ENCODE peak calls at places on chromosomes 16 and 17, in nine cellular contexts. One of them, this sample, is unnamed.

GRCh38 chr17:82930924-82931695 is 91.3 kb upstream of the ZNF750 start:
- DNase-seq in right lobe of liver: peak; percentile 44
- DNase-seq in bronchial epithelial cell: no peak
- DNase-seq in neural progenitor cell: no peak
- DNase-seq in gastrocnemius medialis: no peak
- DNase-seq in A673: no peak
- DNase-seq in A549: no peak
- DNase-seq in fibroblast of lung: no peak
- DNase-seq in activated CD8-positive, alpha-beta T cell treated with anti-CD3 and anti-CD28 coated beads for 36 hours: no peak
- DNase-seq in this sample: no peak

GRCh38 chr17:2282297-2282873 is 21.2 kb downstream of the SMG6 start:
- DNase-seq in right lobe of liver: no peak
- DNase-seq in activated CD8-positive, alpha-beta T cell treated with anti-CD3 and anti-CD28 coated beads for 36 hours: no peak
- DNase-seq in A673: peak; percentile 86
- DNase-seq in gastrocnemius medialis: no peak
- DNase-seq in neural progenitor cell: peak; percentile 63
- DNase-seq in A549: peak; percentile 78
- DNase-seq in bronchial epithelial cell: peak; percentile 67
- DNase-seq in fibroblast of lung: peak; percentile 68
- DNase-seq in this sample: no peak

GRCh38 chr17:63445065-63445464 is 1.0 kb downstream of the CYB561 start:
- DNase-seq in gastrocnemius medialis: no peak
- DNase-seq in fibroblast of lung: no peak
- DNase-seq in bronchial epithelial cell: no peak
- DNase-seq in activated CD8-positive, alpha-beta T cell treated with anti-CD3 and anti-CD28 coated beads for 36 hours: no peak
- DNase-seq in neural progenitor cell: no peak
- DNase-seq in right lobe of liver: no peak
- DNase-seq in A673: no peak
- DNase-seq in A549: no peak
- DNase-seq in this sample: no peak

GRCh38 chr17:56185491-56185890 is 32.2 kb downstream of the ANKFN1 start:
- DNase-seq in right lobe of liver: no peak
- DNase-seq in gastrocnemius medialis: no peak
- DNase-seq in bronchial epithelial cell: no peak
- DNase-seq in A673: no peak
- DNase-seq in activated CD8-positive, alpha-beta T cell treated with anti-CD3 and anti-CD28 coated beads for 36 hours: no peak
- DNase-seq in A549: no peak
- DNase-seq in neural progenitor cell: no peak
- DNase-seq in fibroblast of lung: peak; percentile 80
- DNase-seq in this sample: no peak

GRCh38 chr16:22388101-22388644 is 13.8 kb upstream of the CDR2 start:
- DNase-seq in A549: no peak
- DNase-seq in A673: no peak
- DNase-seq in bronchial epithelial cell: no peak
- DNase-seq in right lobe of liver: no peak
- DNase-seq in fibroblast of lung: no peak
- DNase-seq in gastrocnemius medialis: no peak
- DNase-seq in neural progenitor cell: no peak
- DNase-seq in activated CD8-positive, alpha-beta T cell treated with anti-CD3 and anti-CD28 coated beads for 36 hours: no peak
- DNase-seq in this sample: no peak

GRCh38 chr17:75250009-75250471 is 11.4 kb downstream of the GGA3 start:
- DNase-seq in bronchial epithelial cell: peak; percentile 32
- DNase-seq in activated CD8-positive, alpha-beta T cell treated with anti-CD3 and anti-CD28 coated beads for 36 hours: peak; percentile 92
- DNase-seq in fibroblast of lung: peak; percentile 42
- DNase-seq in right lobe of liver: no peak
- DNase-seq in neural progenitor cell: no peak
- DNase-seq in A673: peak; percentile 52
- DNase-seq in gastrocnemius medialis: no peak
- DNase-seq in A549: no peak
- DNase-seq in this sample: peak; percentile 37

GRCh38 chr16:85594621-85595298 is 18.4 kb upstream of the GSE1 start:
- DNase-seq in neural progenitor cell: no peak
- DNase-seq in right lobe of liver: no peak
- DNase-seq in bronchial epithelial cell: no peak
- DNase-seq in A673: no peak
- DNase-seq in fibroblast of lung: no peak
- DNase-seq in A549: no peak
- DNase-seq in activated CD8-positive, alpha-beta T cell treated with anti-CD3 and anti-CD28 coated beads for 36 hours: no peak
- DNase-seq in gastrocnemius medialis: no peak
- DNase-seq in this sample: no peak

GRCh38 chr16:88999457-89000206 is 22.6 kb upstream of the CBFA2T3 start:
- DNase-seq in neural progenitor cell: no peak
- DNase-seq in A549: no peak
- DNase-seq in bronchial epithelial cell: peak; percentile 11
- DNase-seq in activated CD8-positive, alpha-beta T cell treated with anti-CD3 and anti-CD28 coated beads for 36 hours: peak; percentile 75
- DNase-seq in A673: no peak
- DNase-seq in right lobe of liver: no peak
- DNase-seq in gastrocnemius medialis: no peak
- DNase-seq in fibroblast of lung: no peak
- DNase-seq in this sample: no peak

GRCh38 chr17:81406117-81406953 is 11.1 kb downstream of the BAHCC1 start:
- DNase-seq in activated CD8-positive, alpha-beta T cell treated with anti-CD3 and anti-CD28 coated beads for 36 hours: no peak
- DNase-seq in A549: no peak
- DNase-seq in fibroblast of lung: no peak
- DNase-seq in bronchial epithelial cell: no peak
- DNase-seq in A673: peak; percentile 68
- DNase-seq in gastrocnemius medialis: no peak
- DNase-seq in right lobe of liver: no peak
- DNase-seq in neural progenitor cell: no peak
- DNase-seq in this sample: no peak

GRCh38 chr17:29293890-29294579 is at the start of gene NUFIP2:
- DNase-seq in fibroblast of lung: peak; percentile 97
- DNase-seq in neural progenitor cell: peak; percentile 99
- DNase-seq in activated CD8-positive, alpha-beta T cell treated with anti-CD3 and anti-CD28 coated beads for 36 hours: peak; percentile 99
- DNase-seq in A673: peak; percentile 99
- DNase-seq in gastrocnemius medialis: peak; percentile 99
- DNase-seq in A549: peak; percentile 100
- DNase-seq in right lobe of liver: peak; percentile 99
- DNase-seq in bronchial epithelial cell: peak; percentile 95
- DNase-seq in this sample: peak; percentile 97

GRCh38 chr16:88541109-88541508 is 29.1 kb upstream of the ZC3H18 start:
- DNase-seq in neural progenitor cell: no peak
- DNase-seq in fibroblast of lung: no peak
- DNase-seq in bronchial epithelial cell: no peak
- DNase-seq in A673: no peak
- DNase-seq in A549: no peak
- DNase-seq in gastrocnemius medialis: no peak
- DNase-seq in right lobe of liver: no peak
- DNase-seq in activated CD8-positive, alpha-beta T cell treated with anti-CD3 and anti-CD28 coated beads for 36 hours: no peak
- DNase-seq in this sample: no peak

DNA sequence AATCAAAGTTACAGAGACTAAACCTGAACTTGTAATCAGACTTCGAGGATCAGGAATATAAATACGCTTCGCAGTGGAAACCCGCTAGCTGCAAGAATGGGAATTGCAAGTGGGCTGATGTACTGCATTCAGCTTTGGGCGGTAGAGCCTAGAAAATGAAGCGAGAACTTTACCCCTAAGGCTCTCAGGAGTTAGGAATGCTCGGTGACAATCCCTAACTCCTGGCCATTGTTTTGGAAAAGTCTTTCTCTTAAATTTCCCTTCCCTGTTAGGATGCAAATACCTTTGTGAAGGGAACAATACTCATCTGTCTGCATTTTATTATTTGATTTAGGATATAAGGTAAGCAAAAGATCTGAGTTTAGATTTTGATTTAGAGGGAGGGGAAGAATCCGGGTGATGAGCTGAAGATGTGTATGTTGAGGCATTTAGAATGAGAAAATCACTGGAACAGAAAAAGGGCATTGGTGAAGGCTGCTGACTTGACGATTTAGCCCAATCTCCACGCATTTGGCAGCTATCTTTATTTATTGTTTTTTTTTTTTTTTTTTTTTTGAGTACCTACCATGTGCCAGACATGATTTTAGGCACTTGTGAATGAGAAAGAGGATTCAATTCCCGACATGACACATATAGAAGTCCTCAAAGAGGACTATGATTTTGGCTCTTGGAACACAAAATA is 2.2 kb upstream of the TOX3 start:
- DNase-seq in gastrocnemius medialis: no peak
- DNase-seq in activated CD8-positive, alpha-beta T cell treated with anti-CD3 and anti-CD28 coated beads for 36 hours: no peak
- DNase-seq in bronchial epithelial cell: no peak
- DNase-seq in right lobe of liver: no peak
- DNase-seq in neural progenitor cell: peak; percentile 75
- DNase-seq in fibroblast of lung: no peak
- DNase-seq in A673: peak; percentile 34
- DNase-seq in A549: peak; percentile 21
- DNase-seq in this sample: no peak
- TF ChIP-seq CTCF in gastrocnemius medialis: no peak
- TF ChIP-seq CTCF in activated CD8-positive, alpha-beta T cell treated with anti-CD3 and anti-CD28 coated beads for 36 hours: no peak
- TF ChIP-seq CTCF in bronchial epithelial cell: no peak
- TF ChIP-seq CTCF in right lobe of liver: no peak
- TF ChIP-seq CTCF in neural progenitor cell: peak; percentile 63
- TF ChIP-seq CTCF in fibroblast of lung: no peak
- TF ChIP-seq CTCF in A673: peak; percentile 39
- TF ChIP-seq CTCF in A549: no peak
- TF ChIP-seq CTCF in this sample: no peak

DNA sequence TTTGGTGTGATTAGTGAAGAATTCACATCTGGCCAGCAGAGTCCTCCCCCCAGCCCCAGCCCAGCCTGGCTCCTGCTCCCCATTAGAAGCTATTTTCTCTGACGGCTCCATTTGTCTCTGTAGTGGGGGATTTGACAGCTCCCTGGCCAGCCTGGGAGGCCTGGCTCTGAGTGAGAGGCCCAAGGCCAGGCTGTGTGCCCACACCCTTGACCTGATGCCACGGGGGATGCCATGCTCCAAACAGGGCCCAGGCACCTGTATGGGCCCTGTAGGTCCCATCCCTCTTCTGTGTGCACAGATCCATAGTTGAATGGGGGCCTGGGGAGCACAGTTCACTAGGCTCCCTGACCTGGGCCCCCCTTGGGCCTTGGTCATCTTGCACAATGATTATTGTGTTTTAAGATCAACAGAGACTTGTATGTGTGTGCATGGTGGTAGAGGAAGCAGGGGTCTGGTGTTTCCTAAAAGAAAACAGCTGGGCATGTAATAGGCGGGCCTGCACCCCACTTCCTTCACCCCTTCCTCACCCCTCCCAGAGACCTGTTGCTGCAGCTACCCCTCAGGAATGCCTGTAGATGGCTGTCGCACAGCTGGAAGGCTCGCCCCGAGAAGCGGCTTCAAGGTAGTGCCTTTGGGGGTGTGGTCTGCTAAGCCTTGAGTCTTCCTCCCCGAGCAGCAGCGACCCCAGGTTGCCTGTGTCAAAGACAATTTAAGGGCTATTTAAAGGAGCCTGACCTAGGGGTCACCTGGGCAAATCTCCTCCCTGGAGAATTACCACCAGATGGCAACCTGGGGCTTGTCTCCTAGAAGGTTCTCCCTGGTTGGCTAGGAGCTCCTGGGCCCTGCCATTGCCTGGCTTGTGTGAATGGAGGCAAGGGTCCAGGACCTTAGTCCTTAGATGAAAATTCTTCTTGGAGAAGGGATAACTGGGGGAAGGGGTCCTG is 51.0 kb upstream of the TAC4 start:
- DNase-seq in fibroblast of lung: no peak
- DNase-seq in right lobe of liver: no peak
- DNase-seq in gastrocnemius medialis: no peak
- DNase-seq in A549: peak; percentile 68
- DNase-seq in bronchial epithelial cell: peak; percentile 11
- DNase-seq in activated CD8-positive, alpha-beta T cell treated with anti-CD3 and anti-CD28 coated beads for 36 hours: peak; percentile 16
- DNase-seq in neural progenitor cell: peak; percentile 68
- DNase-seq in A673: no peak
- DNase-seq in this sample: peak; percentile 50
- TF ChIP-seq CTCF in fibroblast of lung: no peak
- TF ChIP-seq CTCF in right lobe of liver: no peak
- TF ChIP-seq CTCF in gastrocnemius medialis: no peak
- TF ChIP-seq CTCF in A549: peak; percentile 52
- TF ChIP-seq CTCF in bronchial epithelial cell: peak; percentile 32
- TF ChIP-seq CTCF in activated CD8-positive, alpha-beta T cell treated with anti-CD3 and anti-CD28 coated beads for 36 hours: no peak
- TF ChIP-seq CTCF in neural progenitor cell: peak; percentile 49
- TF ChIP-seq CTCF in A673: peak; percentile 10
- TF ChIP-seq CTCF in this sample: peak; percentile 42

GRCh38 chr17:7548585-7549400 is at the start of gene TNFSF12:
- DNase-seq in activated CD8-positive, alpha-beta T cell treated with anti-CD3 and anti-CD28 coated beads for 36 hours: peak; percentile 76
- DNase-seq in A549: peak; percentile 42
- DNase-seq in fibroblast of lung: peak; percentile 38
- DNase-seq in bronchial epithelial cell: peak; percentile 11
- DNase-seq in right lobe of liver: peak; percentile 75
- DNase-seq in gastrocnemius medialis: peak; percentile 35
- DNase-seq in neural progenitor cell: peak; percentile 61
- DNase-seq in A673: no peak
- DNase-seq in this sample: peak; percentile 16
- TF ChIP-seq CTCF in activated CD8-positive, alpha-beta T cell treated with anti-CD3 and anti-CD28 coated beads for 36 hours: no peak
- TF ChIP-seq CTCF in A549: peak; percentile 19
- TF ChIP-seq CTCF in fibroblast of lung: peak; percentile 14
- TF ChIP-seq CTCF in bronchial epithelial cell: no peak
- TF ChIP-seq CTCF in right lobe of liver: no peak
- TF ChIP-seq CTCF in gastrocnemius medialis: no peak
- TF ChIP-seq CTCF in neural progenitor cell: no peak
- TF ChIP-seq CTCF in A673: no peak
- TF ChIP-seq CTCF in this sample: peak; percentile 23

DNA sequence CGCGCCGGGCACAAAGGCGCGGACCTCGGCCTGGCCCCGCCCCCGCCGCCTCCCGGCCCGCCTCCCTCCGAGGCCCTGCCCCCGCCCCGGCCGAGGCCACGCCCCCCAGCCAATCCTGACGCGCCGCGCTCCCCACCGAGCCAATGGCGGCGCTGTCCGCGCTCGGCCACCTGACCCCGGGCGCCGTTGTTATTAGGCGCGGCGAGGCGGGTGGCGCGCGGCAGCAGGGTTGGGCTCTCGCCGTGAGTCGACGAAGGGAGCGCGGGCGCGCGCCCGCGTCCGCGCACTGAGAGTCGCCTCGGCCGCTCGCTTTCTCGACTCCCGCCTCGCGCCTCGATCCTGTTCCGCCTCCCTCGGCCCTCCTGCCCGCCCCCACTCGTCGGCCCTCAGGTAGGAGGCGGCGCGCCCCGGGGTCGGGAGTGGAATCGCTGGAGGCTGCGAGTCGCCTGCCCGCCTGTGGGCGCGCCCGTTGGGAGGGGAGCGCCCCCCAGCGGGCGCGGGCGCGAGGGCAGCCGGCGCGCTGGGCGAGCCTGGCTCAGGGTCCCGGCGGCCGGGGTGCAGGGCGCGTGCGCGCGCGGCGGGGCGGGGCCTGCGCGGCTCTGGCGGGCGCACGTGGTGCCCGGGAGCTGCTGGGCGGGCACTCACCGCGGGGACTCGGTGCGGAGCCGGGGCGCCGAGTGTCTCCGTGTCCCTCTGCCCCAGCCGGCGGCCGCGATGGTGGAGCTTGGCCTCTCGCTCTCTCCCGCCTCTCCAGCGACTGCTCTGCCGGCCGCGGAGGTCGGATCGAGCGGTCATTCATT is 405 bp upstream of the CBLN1 start:
- DNase-seq in bronchial epithelial cell: peak; percentile 46
- DNase-seq in gastrocnemius medialis: peak; percentile 63
- DNase-seq in fibroblast of lung: peak; percentile 44
- DNase-seq in right lobe of liver: peak; percentile 92
- DNase-seq in A549: peak; percentile 85
- DNase-seq in activated CD8-positive, alpha-beta T cell treated with anti-CD3 and anti-CD28 coated beads for 36 hours: peak; percentile 74
- DNase-seq in neural progenitor cell: peak; percentile 99
- DNase-seq in A673: peak; percentile 84
- DNase-seq in this sample: no peak
- TF ChIP-seq CTCF in bronchial epithelial cell: peak; percentile 35
- TF ChIP-seq CTCF in gastrocnemius medialis: no peak
- TF ChIP-seq CTCF in fibroblast of lung: no peak
- TF ChIP-seq CTCF in right lobe of liver: peak; percentile 19
- TF ChIP-seq CTCF in A549: peak; percentile 53
- TF ChIP-seq CTCF in activated CD8-positive, alpha-beta T cell treated with anti-CD3 and anti-CD28 coated beads for 36 hours: no peak
- TF ChIP-seq CTCF in neural progenitor cell: peak; percentile 67
- TF ChIP-seq CTCF in A673: no peak
- TF ChIP-seq CTCF in this sample: no peak

This sample was measured in Calu3.